ENCODE peak calls at places on chromosomes 1 and 21, in ten cellular contexts. One of them, this sample, is unnamed.
A peak's percentile ranks its signal among the peaks of the same experiment; 100 is the strongest.

GRCh38 chr1:204216236-204216635 is 2.4 kb upstream of the GOLT1A start:
- DNase-seq in body of pancreas: no peak
- DNase-seq in adrenal gland: no peak
- DNase-seq in colonic mucosa: no peak
- DNase-seq in choroid plexus epithelial cell: no peak
- DNase-seq in PC-3: no peak
- DNase-seq in AG10803: no peak
- DNase-seq in cardiac fibroblast: no peak
- DNase-seq in breast epithelium: no peak
- DNase-seq in PC-9: no peak
- DNase-seq in this sample: no peak

GRCh38 chr1:201344206-201345080 is 33.0 kb downstream of the TNNT2 start:
- DNase-seq in body of pancreas: no peak
- DNase-seq in adrenal gland: no peak
- DNase-seq in colonic mucosa: no peak
- DNase-seq in choroid plexus epithelial cell: no peak
- DNase-seq in PC-3: no peak
- DNase-seq in AG10803: no peak
- DNase-seq in cardiac fibroblast: no peak
- DNase-seq in breast epithelium: no peak
- DNase-seq in PC-9: peak; percentile 15
- DNase-seq in this sample: no peak

GRCh38 chr1:110798691-110799256 is 74.2 kb upstream of the CD53 start:
- DNase-seq in body of pancreas: no peak
- DNase-seq in adrenal gland: no peak
- DNase-seq in colonic mucosa: no peak
- DNase-seq in choroid plexus epithelial cell: no peak
- DNase-seq in PC-3: peak; percentile 28
- DNase-seq in AG10803: no peak
- DNase-seq in cardiac fibroblast: no peak
- DNase-seq in breast epithelium: no peak
- DNase-seq in PC-9: no peak
- DNase-seq in this sample: no peak

GRCh38 chr1:56375184-56375837 is 204.1 kb downstream of the PLPP3 start:
- DNase-seq in body of pancreas: no peak
- DNase-seq in adrenal gland: no peak
- DNase-seq in colonic mucosa: no peak
- DNase-seq in choroid plexus epithelial cell: peak; percentile 27
- DNase-seq in PC-3: peak; percentile 90
- DNase-seq in AG10803: no peak
- DNase-seq in cardiac fibroblast: peak; percentile 16
- DNase-seq in breast epithelium: no peak
- DNase-seq in PC-9: peak; percentile 76
- DNase-seq in this sample: no peak

GRCh38 chr1:40673452-40673851 is 8.0 kb upstream of the RIMS3 start:
- DNase-seq in body of pancreas: no peak
- DNase-seq in adrenal gland: no peak
- DNase-seq in colonic mucosa: no peak
- DNase-seq in choroid plexus epithelial cell: no peak
- DNase-seq in PC-3: no peak
- DNase-seq in AG10803: no peak
- DNase-seq in cardiac fibroblast: no peak
- DNase-seq in breast epithelium: no peak
- DNase-seq in PC-9: no peak
- DNase-seq in this sample: no peak

GRCh38 chr1:36486436-36487335 is 4.0 kb upstream of the CSF3R start:
- DNase-seq in body of pancreas: peak; percentile 88
- DNase-seq in adrenal gland: peak; percentile 81
- DNase-seq in colonic mucosa: peak; percentile 35
- DNase-seq in choroid plexus epithelial cell: peak; percentile 72
- DNase-seq in PC-3: peak; percentile 54
- DNase-seq in AG10803: no peak
- DNase-seq in cardiac fibroblast: peak; percentile 39
- DNase-seq in breast epithelium: peak; percentile 84
- DNase-seq in PC-9: peak; percentile 97
- DNase-seq in this sample: peak; percentile 73

GRCh38 chr1:206010101-206010500 is 6.9 kb upstream of the RAB7B start:
- DNase-seq in body of pancreas: no peak
- DNase-seq in adrenal gland: no peak
- DNase-seq in colonic mucosa: no peak
- DNase-seq in choroid plexus epithelial cell: no peak
- DNase-seq in PC-3: no peak
- DNase-seq in AG10803: no peak
- DNase-seq in cardiac fibroblast: no peak
- DNase-seq in breast epithelium: no peak
- DNase-seq in PC-9: no peak
- DNase-seq in this sample: no peak

GRCh38 chr21:27418338-27418737 is 451.4 kb upstream of the ADAMTS5 start:
- DNase-seq in body of pancreas: no peak
- DNase-seq in adrenal gland: no peak
- DNase-seq in colonic mucosa: no peak
- DNase-seq in choroid plexus epithelial cell: no peak
- DNase-seq in PC-3: no peak
- DNase-seq in AG10803: peak; percentile 51
- DNase-seq in cardiac fibroblast: no peak
- DNase-seq in breast epithelium: no peak
- DNase-seq in PC-9: no peak
- DNase-seq in this sample: no peak

GRCh38 chr1:27341525-27342252 is at the start of gene SYTL1:
- DNase-seq in body of pancreas: peak; percentile 88
- DNase-seq in adrenal gland: peak; percentile 53
- DNase-seq in colonic mucosa: peak; percentile 74
- DNase-seq in choroid plexus epithelial cell: peak; percentile 72
- DNase-seq in PC-3: peak; percentile 86
- DNase-seq in AG10803: peak; percentile 46
- DNase-seq in cardiac fibroblast: peak; percentile 71
- DNase-seq in breast epithelium: peak; percentile 70
- DNase-seq in PC-9: peak; percentile 64
- DNase-seq in this sample: no peak

GRCh38 chr1:3543076-3544049 is 67.9 kb downstream of the MEGF6 start:
- DNase-seq in body of pancreas: no peak
- DNase-seq in adrenal gland: peak; percentile 7
- DNase-seq in colonic mucosa: peak; percentile 27
- DNase-seq in choroid plexus epithelial cell: peak; percentile 75
- DNase-seq in PC-3: peak; percentile 91
- DNase-seq in AG10803: peak; percentile 96
- DNase-seq in cardiac fibroblast: peak; percentile 85
- DNase-seq in breast epithelium: peak; percentile 73
- DNase-seq in PC-9: peak; percentile 94
- DNase-seq in this sample: no peak

GRCh38 chr1:37415611-37416244 is 58.7 kb upstream of the ZC3H12A start:
- DNase-seq in body of pancreas: no peak
- DNase-seq in adrenal gland: no peak
- DNase-seq in colonic mucosa: no peak
- DNase-seq in choroid plexus epithelial cell: no peak
- DNase-seq in PC-3: no peak
- DNase-seq in AG10803: no peak
- DNase-seq in cardiac fibroblast: no peak
- DNase-seq in breast epithelium: no peak
- DNase-seq in PC-9: no peak
- DNase-seq in this sample: no peak

GRCh38 chr1:59565611-59566410 is 248.9 kb upstream of the HOOK1 start:
- DNase-seq in body of pancreas: no peak
- DNase-seq in adrenal gland: no peak
- DNase-seq in colonic mucosa: no peak
- DNase-seq in choroid plexus epithelial cell: peak; percentile 94
- DNase-seq in PC-3: no peak
- DNase-seq in AG10803: peak; percentile 97
- DNase-seq in cardiac fibroblast: peak; percentile 34
- DNase-seq in breast epithelium: no peak
- DNase-seq in PC-9: no peak
- DNase-seq in this sample: no peak

GRCh38 chr1:113872219-113872934 is 865 bp upstream of the PTPN22 start:
- DNase-seq in body of pancreas: no peak
- DNase-seq in adrenal gland: peak; percentile 7
- DNase-seq in colonic mucosa: no peak
- DNase-seq in choroid plexus epithelial cell: peak; percentile 23
- DNase-seq in PC-3: no peak
- DNase-seq in AG10803: peak; percentile 53
- DNase-seq in cardiac fibroblast: peak; percentile 52
- DNase-seq in breast epithelium: no peak
- DNase-seq in PC-9: no peak
- DNase-seq in this sample: no peak

GRCh38 chr1:49424782-49425181 is 599.0 kb downstream of the AGBL4 start:
- DNase-seq in body of pancreas: no peak
- DNase-seq in adrenal gland: no peak
- DNase-seq in colonic mucosa: no peak
- DNase-seq in choroid plexus epithelial cell: peak; percentile 1
- DNase-seq in PC-3: peak; percentile 92
- DNase-seq in AG10803: no peak
- DNase-seq in cardiac fibroblast: no peak
- DNase-seq in breast epithelium: no peak
- DNase-seq in PC-9: peak; percentile 39
- DNase-seq in this sample: peak; percentile 33

GRCh38 chr1:194024659-194025058 is 838.2 kb upstream of the B3GALT2 start:
- DNase-seq in body of pancreas: no peak
- DNase-seq in adrenal gland: no peak
- DNase-seq in colonic mucosa: no peak
- DNase-seq in choroid plexus epithelial cell: peak; percentile 91
- DNase-seq in PC-3: peak; percentile 44
- DNase-seq in AG10803: no peak
- DNase-seq in cardiac fibroblast: peak; percentile 95
- DNase-seq in breast epithelium: no peak
- DNase-seq in PC-9: no peak
- DNase-seq in this sample: peak; percentile 37

GRCh38 chr1:117567435-117567834 is 38.4 kb upstream of the TENT5C start:
- DNase-seq in body of pancreas: no peak
- DNase-seq in adrenal gland: no peak
- DNase-seq in colonic mucosa: peak; percentile 10
- DNase-seq in choroid plexus epithelial cell: no peak
- DNase-seq in PC-3: no peak
- DNase-seq in AG10803: no peak
- DNase-seq in cardiac fibroblast: no peak
- DNase-seq in breast epithelium: no peak
- DNase-seq in PC-9: no peak
- DNase-seq in this sample: no peak

GRCh38 chr21:10272216-10272615 is 249.2 kb upstream of the TPTE start:
- DNase-seq in body of pancreas: no peak
- DNase-seq in adrenal gland: no peak
- DNase-seq in colonic mucosa: no peak
- DNase-seq in choroid plexus epithelial cell: peak; percentile 13
- DNase-seq in PC-3: no peak
- DNase-seq in AG10803: no peak
- DNase-seq in cardiac fibroblast: no peak
- DNase-seq in breast epithelium: no peak
- DNase-seq in PC-9: no peak
- DNase-seq in this sample: no peak

GRCh38 chr1:231196307-231196706 is 34.4 kb downstream of the TRIM67 start:
- DNase-seq in body of pancreas: no peak
- DNase-seq in adrenal gland: no peak
- DNase-seq in colonic mucosa: no peak
- DNase-seq in choroid plexus epithelial cell: no peak
- DNase-seq in PC-3: no peak
- DNase-seq in AG10803: no peak
- DNase-seq in cardiac fibroblast: no peak
- DNase-seq in breast epithelium: no peak
- DNase-seq in PC-9: no peak
- DNase-seq in this sample: no peak

GRCh38 chr21:41653944-41654625 is 112.8 kb downstream of the RIPK4 start:
- DNase-seq in body of pancreas: peak; percentile 42
- DNase-seq in adrenal gland: no peak
- DNase-seq in colonic mucosa: no peak
- DNase-seq in choroid plexus epithelial cell: peak; percentile 77
- DNase-seq in PC-3: peak; percentile 45
- DNase-seq in AG10803: peak; percentile 92
- DNase-seq in cardiac fibroblast: peak; percentile 90
- DNase-seq in breast epithelium: no peak
- DNase-seq in PC-9: peak; percentile 80
- DNase-seq in this sample: no peak

GRCh38 chr1:181141431-181141910 is 53.0 kb downstream of the IER5 start:
- DNase-seq in body of pancreas: peak; percentile 52
- DNase-seq in adrenal gland: peak; percentile 49
- DNase-seq in colonic mucosa: no peak
- DNase-seq in choroid plexus epithelial cell: peak; percentile 64
- DNase-seq in PC-3: peak; percentile 76
- DNase-seq in AG10803: peak; percentile 76
- DNase-seq in cardiac fibroblast: peak; percentile 59
- DNase-seq in breast epithelium: no peak
- DNase-seq in PC-9: peak; percentile 88
- DNase-seq in this sample: no peak
- TF ChIP-seq CTCF in body of pancreas: no peak
- TF ChIP-seq CTCF in adrenal gland: no peak
- TF ChIP-seq CTCF in colonic mucosa: no peak
- TF ChIP-seq CTCF in choroid plexus epithelial cell: peak; percentile 1
- TF ChIP-seq CTCF in PC-3: no peak
- TF ChIP-seq CTCF in AG10803: peak; percentile 8
- TF ChIP-seq CTCF in cardiac fibroblast: no peak
- TF ChIP-seq CTCF in breast epithelium: no peak
- TF ChIP-seq CTCF in PC-9: no peak
- TF ChIP-seq CTCF in this sample: no peak

GRCh38 chr1:15616704-15617172 is 520 bp upstream of the DDI2 start:
- DNase-seq in body of pancreas: no peak
- DNase-seq in adrenal gland: no peak
- DNase-seq in colonic mucosa: peak; percentile 24
- DNase-seq in choroid plexus epithelial cell: peak; percentile 51
- DNase-seq in PC-3: no peak
- DNase-seq in AG10803: peak; percentile 43
- DNase-seq in cardiac fibroblast: peak; percentile 64
- DNase-seq in breast epithelium: no peak
- DNase-seq in PC-9: no peak
- DNase-seq in this sample: no peak
- TF ChIP-seq CTCF in body of pancreas: no peak
- TF ChIP-seq CTCF in adrenal gland: no peak
- TF ChIP-seq CTCF in colonic mucosa: no peak
- TF ChIP-seq CTCF in choroid plexus epithelial cell: no peak
- TF ChIP-seq CTCF in PC-3: no peak
- TF ChIP-seq CTCF in AG10803: no peak
- TF ChIP-seq CTCF in cardiac fibroblast: no peak
- TF ChIP-seq CTCF in breast epithelium: no peak
- TF ChIP-seq CTCF in PC-9: no peak
- TF ChIP-seq CTCF in this sample: no peak

GRCh38 chr1:217718873-217719272 is 87.7 kb downstream of the SPATA17 start:
- DNase-seq in body of pancreas: no peak
- DNase-seq in adrenal gland: no peak
- DNase-seq in colonic mucosa: no peak
- DNase-seq in choroid plexus epithelial cell: no peak
- DNase-seq in PC-3: peak; percentile 74
- DNase-seq in AG10803: peak; percentile 29
- DNase-seq in cardiac fibroblast: no peak
- DNase-seq in breast epithelium: no peak
- DNase-seq in PC-9: peak; percentile 56
- DNase-seq in this sample: no peak
- TF ChIP-seq CTCF in body of pancreas: no peak
- TF ChIP-seq CTCF in adrenal gland: no peak
- TF ChIP-seq CTCF in colonic mucosa: no peak
- TF ChIP-seq CTCF in choroid plexus epithelial cell: peak; percentile 24
- TF ChIP-seq CTCF in PC-3: peak; percentile 56
- TF ChIP-seq CTCF in AG10803: no peak
- TF ChIP-seq CTCF in cardiac fibroblast: no peak
- TF ChIP-seq CTCF in breast epithelium: no peak
- TF ChIP-seq CTCF in PC-9: peak; percentile 37
- TF ChIP-seq CTCF in this sample: peak; percentile 41

DNA sequence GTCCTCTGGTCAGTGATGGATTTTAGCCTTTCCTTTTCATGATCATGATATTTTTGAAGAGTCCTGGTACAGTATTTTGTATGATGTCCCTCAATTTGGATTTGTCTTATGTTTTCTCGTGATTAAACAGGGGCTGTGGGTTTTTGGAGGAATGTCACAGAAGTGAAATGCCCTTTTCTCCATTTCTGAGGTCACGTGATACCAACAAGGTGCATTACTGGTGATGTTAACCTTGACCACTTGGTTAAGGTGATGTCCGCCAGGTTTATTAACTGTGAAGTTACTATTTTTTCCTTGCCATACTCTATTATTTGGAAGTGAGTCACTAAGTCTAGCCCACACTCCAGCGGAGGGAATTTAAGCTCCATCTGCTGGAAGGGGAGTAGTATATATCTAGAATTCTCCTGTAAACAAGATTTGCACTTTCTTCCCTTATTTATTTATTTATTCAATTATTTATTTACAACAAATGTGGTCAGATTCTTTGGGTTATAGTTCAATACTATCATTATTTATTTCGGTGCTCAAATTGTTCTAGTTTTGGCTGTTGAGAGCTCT is 123.4 kb downstream of the HIVEP3 start:
- DNase-seq in body of pancreas: no peak
- DNase-seq in adrenal gland: peak; percentile 10
- DNase-seq in colonic mucosa: no peak
- DNase-seq in choroid plexus epithelial cell: peak; percentile 80
- DNase-seq in PC-3: peak; percentile 74
- DNase-seq in AG10803: peak; percentile 69
- DNase-seq in cardiac fibroblast: peak; percentile 75
- DNase-seq in breast epithelium: no peak
- DNase-seq in PC-9: no peak
- DNase-seq in this sample: no peak
- TF ChIP-seq CTCF in body of pancreas: peak; percentile 28
- TF ChIP-seq CTCF in adrenal gland: peak; percentile 38
- TF ChIP-seq CTCF in colonic mucosa: no peak
- TF ChIP-seq CTCF in choroid plexus epithelial cell: peak; percentile 79
- TF ChIP-seq CTCF in PC-3: peak; percentile 72
- TF ChIP-seq CTCF in AG10803: peak; percentile 73
- TF ChIP-seq CTCF in cardiac fibroblast: peak; percentile 55
- TF ChIP-seq CTCF in breast epithelium: peak; percentile 34
- TF ChIP-seq CTCF in PC-9: peak; percentile 59
- TF ChIP-seq CTCF in this sample: peak; percentile 61